ENCODE peak calls at places on chromosomes 16 and 17, in eight cellular contexts. W is T-cell, V is H9, K is GM13976, A is BJ, G is GF-D8, P is germinal center, T is adrenal gland. J is an unnamed sample.
A peak's percentile ranks its signal among the peaks of the same experiment; 100 is the strongest.

GRCh38 chr16:75043175-75043937 is 44.5 kb downstream of the ZNRF1 start:
- DNase-seq in G (peak; percentile 98), W (no peak), V (no peak), P (no peak), T (no peak), A (no peak), K (no peak), J (no peak)

GRCh38 chr16:71920658-71921057 is 25.3 kb downstream of the IST1 start:
- DNase-seq in A (no peak), V (no peak), T (no peak), P (no peak), G (no peak), W (no peak), K (no peak), J (no peak)

GRCh38 chr16:80060470-80060869 is 459.9 kb upstream of the MAF start:
- DNase-seq in A (no peak), V (no peak), P (no peak), W (no peak), K (no peak), G (no peak), T (no peak), J (no peak)

GRCh38 chr16:75099738-75100615 is 16.6 kb downstream of the LDHD start:
- DNase-seq in G (peak; percentile 74), P (no peak), V (no peak), T (no peak), K (peak; percentile 56), A (no peak), W (peak; percentile 18), J (no peak)

GRCh38 chr17:60224064-60224463 is 74.3 kb downstream of the CA4 start:
- DNase-seq in K (no peak), T (no peak), G (no peak), P (no peak), A (no peak), V (no peak), W (no peak), J (no peak)

GRCh38 chr16:29007865-29008593 is 23.2 kb downstream of the LAT start:
- DNase-seq in A (no peak), T (no peak), K (no peak), W (peak; percentile 62), P (no peak), G (no peak), V (no peak), J (no peak)

GRCh38 chr17:72603346-72604242 is 482.8 kb downstream of the SOX9 start:
- DNase-seq in G (no peak), A (no peak), W (no peak), K (no peak), T (no peak), P (no peak), V (no peak), J (no peak)

GRCh38 chr16:67884684-67885083 is at the start of gene NRN1L:
- DNase-seq in T (peak; percentile 96), P (no peak), K (no peak), V (peak; percentile 96), W (no peak), A (peak; percentile 39), G (no peak), J (peak; percentile 90)

GRCh38 chr16:85002099-85002541 is 9.2 kb downstream of the ZDHHC7 start:
- DNase-seq in K (no peak), P (no peak), W (no peak), T (no peak), V (no peak), A (no peak), G (no peak), J (no peak)

GRCh38 chr17:5438716-5439445 is at the start of gene C1QBP:
- DNase-seq in V (peak; percentile 97), K (peak; percentile 96), G (peak; percentile 47), A (peak; percentile 65), T (peak; percentile 89), W (peak; percentile 86), P (peak; percentile 94), J (peak; percentile 93)

GRCh38 chr17:42078396-42079042 is 19.8 kb downstream of the ZNF385C start:
- DNase-seq in A (no peak), W (no peak), T (no peak), V (no peak), G (no peak), P (no peak), K (no peak), J (no peak)

GRCh38 chr17:67343237-67343636 is 23.1 kb downstream of the PSMD12 start:
- DNase-seq in W (no peak), G (no peak), P (no peak), T (no peak), K (no peak), A (no peak), V (no peak), J (no peak)

GRCh38 chr17:33904438-33904837 is 350.6 kb upstream of the CCL2 start:
- DNase-seq in K (no peak), V (no peak), G (no peak), A (no peak), P (no peak), W (no peak), T (no peak), J (no peak)

GRCh38 chr16:81523387-81524115 is 78.9 kb downstream of the CMIP start:
- DNase-seq in G (no peak), P (no peak), T (peak; percentile 94), K (no peak), V (no peak), W (no peak), A (no peak), J (no peak)

GRCh38 chr16:8752706-8753105 is 44.7 kb downstream of the TMEM186 start:
- DNase-seq in T (no peak), P (no peak), A (no peak), W (no peak), G (no peak), V (no peak), K (no peak), J (no peak)

GRCh38 chr17:21199311-21199710 is 14.7 kb downstream of the TMEM11 start:
- DNase-seq in V (peak; percentile 84), T (no peak), G (no peak), W (no peak), K (no peak), P (no peak), A (peak; percentile 83), J (no peak)

GRCh38 chr16:51392651-51393187 is 241.6 kb upstream of the SALL1 start:
- DNase-seq in V (peak; percentile 32), P (no peak), W (no peak), G (no peak), A (peak; percentile 83), T (no peak), K (no peak), J (no peak)

GRCh38 chr16:86391987-86392386 is 118.3 kb upstream of the FOXF1 start:
- DNase-seq in V (no peak), G (no peak), K (no peak), W (no peak), T (no peak), A (no peak), P (no peak), J (no peak)

GRCh38 chr17:6654816-6655731 is 3.5 kb downstream of the C17orf100 start:
- DNase-seq in W (no peak), P (peak; percentile 10), T (no peak), G (no peak), A (no peak), K (no peak), V (peak; percentile 84), J (no peak)

GRCh38 chr17:31404028-31404949 is 12.8 kb downstream of the RAB11FIP4 start:
- DNase-seq in A (no peak), W (no peak), P (no peak), V (peak; percentile 33), T (no peak), G (no peak), K (peak; percentile 26), J (no peak)

GRCh38 chr17:19646788-19647696 is 1.5 kb upstream of the ALDH3A2 start:
- DNase-seq in G (no peak), A (no peak), T (peak; percentile 77), V (peak; percentile 64), P (no peak), W (no peak), K (no peak), J (no peak)

GRCh38 chr17:13599808-13600398 is 1.8 kb downstream of the HS3ST3A1 start:
- DNase-seq in W (no peak), G (no peak), A (no peak), P (no peak), K (no peak), V (no peak), T (no peak), J (no peak)

GRCh38 chr16:72620348-72620747 is 427.6 kb downstream of the ZFHX3 start:
- DNase-seq in G (no peak), K (no peak), V (no peak), T (no peak), P (no peak), A (no peak), W (no peak), J (no peak)

GRCh38 chr17:43710101-43710500 is 48.4 kb upstream of the MEOX1 start:
- DNase-seq in P (no peak), T (no peak), A (no peak), W (no peak), K (no peak), V (no peak), G (no peak), J (no peak)

GRCh38 chr17:19805006-19805405 is 56.9 kb upstream of the ALDH3A1 start:
- DNase-seq in K (no peak), G (no peak), P (no peak), T (no peak), V (no peak), A (peak; percentile 61), W (no peak), J (no peak)

GRCh38 chr17:50518265-50519023 is 10.2 kb downstream of the MYCBPAP start:
- DNase-seq in T (peak; percentile 58), A (no peak), V (no peak), P (no peak), G (no peak), K (no peak), W (no peak), J (no peak)

GRCh38 chr17:58413684-58414083 is 3.6 kb downstream of the RNF43 start:
- DNase-seq in G (no peak), T (no peak), K (no peak), W (no peak), A (no peak), P (no peak), V (no peak), J (no peak)

GRCh38 chr16:57087003-57087402 is 5.4 kb upstream of the CPNE2 start:
- DNase-seq in K (no peak), A (no peak), W (no peak), T (no peak), G (no peak), V (no peak), P (no peak), J (no peak)

GRCh38 chr16:22296225-22297113 is 740 bp upstream of the POLR3E start:
- DNase-seq in A (no peak), G (no peak), K (no peak), T (no peak), V (no peak), W (no peak), P (peak; percentile 16), J (no peak)